ENCODE peak calls at places on chromosomes 12 and 14, in seven cellular contexts. V, S, L, W, E, I and C are unnamed samples.
A peak's percentile ranks its signal among the peaks of the same experiment; 100 is the strongest.

GRCh38 chr12:24778486-24779304 is 170.2 kb downstream of the BCAT1 start:
- DNase-seq in V (peak; percentile 12), S (peak; percentile 57), L (peak; percentile 38), W (no peak), E (peak; percentile 80), I (peak; percentile 17), C (peak; percentile 65)

GRCh38 chr12:56127485-56127887 is 581 bp upstream of the ESYT1 start:
- DNase-seq in V (no peak), S (no peak), L (no peak), W (no peak), E (no peak), I (no peak), C (no peak)

GRCh38 chr14:33435911-33436310 is 497.2 kb downstream of the NPAS3 start:
- DNase-seq in V (no peak), S (peak; percentile 80), L (peak; percentile 98), W (no peak), E (peak; percentile 46), I (no peak), C (no peak)

GRCh38 chr12:31866523-31866922 is 92.7 kb upstream of the RESF1 start:
- DNase-seq in V (no peak), S (no peak), L (no peak), W (no peak), E (no peak), I (no peak), C (no peak)

GRCh38 chr14:20683125-20683895 is 1.1 kb upstream of the RNASE4 start:
- DNase-seq in V (peak; percentile 93), S (peak; percentile 94), L (peak; percentile 82), W (peak; percentile 84), E (peak; percentile 96), I (peak; percentile 73), C (peak; percentile 92)

GRCh38 chr14:39423793-39424192 is 8.4 kb downstream of the FBXO33 start:
- DNase-seq in V (no peak), S (no peak), L (no peak), W (no peak), E (no peak), I (no peak), C (no peak)

GRCh38 chr14:53810221-53810620 is 146.4 kb downstream of the BMP4 start:
- DNase-seq in V (no peak), S (no peak), L (no peak), W (no peak), E (no peak), I (no peak), C (no peak)

GRCh38 chr12:123983822-123984485 is 10.9 kb downstream of the ZNF664 start:
- DNase-seq in V (peak; percentile 70), S (peak; percentile 61), L (peak; percentile 40), W (no peak), E (peak; percentile 81), I (peak; percentile 51), C (peak; percentile 83)

GRCh38 chr12:111034911-111035577 is 114.7 kb upstream of the MYL2 start:
- DNase-seq in V (no peak), S (no peak), L (no peak), W (no peak), E (no peak), I (no peak), C (no peak)

GRCh38 chr14:105501504-105502291 is 10.7 kb downstream of the TEDC1 start:
- DNase-seq in V (no peak), S (no peak), L (no peak), W (no peak), E (no peak), I (no peak), C (no peak)